ENCODE peak calls at places on chromosomes 16 and 17, in nine cellular contexts. One of them, this sample, is unnamed.

GRCh38 chr16:84730406-84731106 is 30.8 kb downstream of the USP10 start:
- DNase-seq in A549: peak
- DNase-seq in progenitor cell of endocrine pancreas: no peak
- DNase-seq in BE2C: peak
- DNase-seq in AG09319: peak
- DNase-seq in fibroblast of villous mesenchyme: peak
- DNase-seq in CD8-positive, alpha-beta T cell: no peak
- DNase-seq in tibial artery: peak
- DNase-seq in lower leg skin: no peak
- DNase-seq in this sample: no peak

GRCh38 chr17:64773836-64774761 is 112.0 kb upstream of the SMURF2 start:
- DNase-seq in A549: peak
- DNase-seq in progenitor cell of endocrine pancreas: peak
- DNase-seq in BE2C: peak
- DNase-seq in AG09319: peak
- DNase-seq in fibroblast of villous mesenchyme: peak
- DNase-seq in CD8-positive, alpha-beta T cell: no peak
- DNase-seq in tibial artery: peak
- DNase-seq in lower leg skin: peak
- DNase-seq in this sample: no peak

GRCh38 chr16:57576429-57576870 is 34.0 kb downstream of the ADGRG5 start:
- DNase-seq in A549: peak
- DNase-seq in progenitor cell of endocrine pancreas: peak
- DNase-seq in BE2C: peak
- DNase-seq in AG09319: no peak
- DNase-seq in fibroblast of villous mesenchyme: peak
- DNase-seq in CD8-positive, alpha-beta T cell: peak
- DNase-seq in tibial artery: peak
- DNase-seq in lower leg skin: peak
- DNase-seq in this sample: peak

GRCh38 chr17:63222655-63223054 is 223.5 kb downstream of the CYB561 start:
- DNase-seq in A549: peak
- DNase-seq in progenitor cell of endocrine pancreas: no peak
- DNase-seq in BE2C: peak
- DNase-seq in AG09319: no peak
- DNase-seq in fibroblast of villous mesenchyme: peak
- DNase-seq in CD8-positive, alpha-beta T cell: no peak
- DNase-seq in tibial artery: no peak
- DNase-seq in lower leg skin: no peak
- DNase-seq in this sample: no peak

GRCh38 chr17:57295526-57296023 is 39.3 kb downstream of the MSI2 start:
- DNase-seq in A549: peak
- DNase-seq in progenitor cell of endocrine pancreas: no peak
- DNase-seq in BE2C: no peak
- DNase-seq in AG09319: no peak
- DNase-seq in fibroblast of villous mesenchyme: peak
- DNase-seq in CD8-positive, alpha-beta T cell: no peak
- DNase-seq in tibial artery: no peak
- DNase-seq in lower leg skin: no peak
- DNase-seq in this sample: no peak

GRCh38 chr17:43940630-43941029 is 1.6 kb downstream of the PPY start:
- DNase-seq in A549: peak
- DNase-seq in progenitor cell of endocrine pancreas: peak
- DNase-seq in BE2C: peak
- DNase-seq in AG09319: no peak
- DNase-seq in fibroblast of villous mesenchyme: peak
- DNase-seq in CD8-positive, alpha-beta T cell: no peak
- DNase-seq in tibial artery: no peak
- DNase-seq in lower leg skin: no peak
- DNase-seq in this sample: no peak

GRCh38 chr17:69602969-69603368 is 188.5 kb downstream of the MAP2K6 start:
- DNase-seq in A549: no peak
- DNase-seq in progenitor cell of endocrine pancreas: no peak
- DNase-seq in BE2C: no peak
- DNase-seq in AG09319: no peak
- DNase-seq in fibroblast of villous mesenchyme: no peak
- DNase-seq in CD8-positive, alpha-beta T cell: no peak
- DNase-seq in tibial artery: no peak
- DNase-seq in lower leg skin: no peak
- DNase-seq in this sample: no peak

GRCh38 chr17:42389135-42389417 is 834 bp upstream of the STAT3 start:
- DNase-seq in A549: no peak
- DNase-seq in progenitor cell of endocrine pancreas: no peak
- DNase-seq in BE2C: no peak
- DNase-seq in AG09319: no peak
- DNase-seq in fibroblast of villous mesenchyme: no peak
- DNase-seq in CD8-positive, alpha-beta T cell: no peak
- DNase-seq in tibial artery: no peak
- DNase-seq in lower leg skin: no peak
- DNase-seq in this sample: no peak

GRCh38 chr16:29845656-29846055 is 17.4 kb downstream of the CDIPT start:
- DNase-seq in A549: no peak
- DNase-seq in progenitor cell of endocrine pancreas: no peak
- DNase-seq in BE2C: no peak
- DNase-seq in AG09319: no peak
- DNase-seq in fibroblast of villous mesenchyme: no peak
- DNase-seq in CD8-positive, alpha-beta T cell: no peak
- DNase-seq in tibial artery: no peak
- DNase-seq in lower leg skin: no peak
- DNase-seq in this sample: no peak

GRCh38 chr16:2584742-2585650 is 47.2 kb downstream of the PDPK1 start:
- DNase-seq in A549: no peak
- DNase-seq in progenitor cell of endocrine pancreas: no peak
- DNase-seq in BE2C: no peak
- DNase-seq in AG09319: no peak
- DNase-seq in fibroblast of villous mesenchyme: no peak
- DNase-seq in CD8-positive, alpha-beta T cell: no peak
- DNase-seq in tibial artery: peak
- DNase-seq in lower leg skin: peak
- DNase-seq in this sample: no peak

GRCh38 chr16:46789499-46790414 is 41.2 kb downstream of the C16orf87 start:
- DNase-seq in A549: peak
- DNase-seq in progenitor cell of endocrine pancreas: peak
- DNase-seq in BE2C: peak
- DNase-seq in AG09319: no peak
- DNase-seq in fibroblast of villous mesenchyme: peak
- DNase-seq in CD8-positive, alpha-beta T cell: peak
- DNase-seq in tibial artery: peak
- DNase-seq in lower leg skin: peak
- DNase-seq in this sample: peak

GRCh38 chr17:55617441-55617840 is 105.2 kb downstream of the TMEM100 start:
- DNase-seq in A549: no peak
- DNase-seq in progenitor cell of endocrine pancreas: no peak
- DNase-seq in BE2C: no peak
- DNase-seq in AG09319: no peak
- DNase-seq in fibroblast of villous mesenchyme: no peak
- DNase-seq in CD8-positive, alpha-beta T cell: no peak
- DNase-seq in tibial artery: no peak
- DNase-seq in lower leg skin: no peak
- DNase-seq in this sample: no peak

GRCh38 chr17:55624789-55625433 is 97.8 kb downstream of the TMEM100 start:
- DNase-seq in A549: no peak
- DNase-seq in progenitor cell of endocrine pancreas: no peak
- DNase-seq in BE2C: no peak
- DNase-seq in AG09319: no peak
- DNase-seq in fibroblast of villous mesenchyme: no peak
- DNase-seq in CD8-positive, alpha-beta T cell: no peak
- DNase-seq in tibial artery: no peak
- DNase-seq in lower leg skin: no peak
- DNase-seq in this sample: no peak

GRCh38 chr17:55620023-55620422 is 102.6 kb downstream of the TMEM100 start:
- DNase-seq in A549: no peak
- DNase-seq in progenitor cell of endocrine pancreas: no peak
- DNase-seq in BE2C: no peak
- DNase-seq in AG09319: no peak
- DNase-seq in fibroblast of villous mesenchyme: no peak
- DNase-seq in CD8-positive, alpha-beta T cell: no peak
- DNase-seq in tibial artery: no peak
- DNase-seq in lower leg skin: no peak
- DNase-seq in this sample: no peak

GRCh38 chr17:55622547-55622946 is 100.1 kb downstream of the TMEM100 start:
- DNase-seq in A549: no peak
- DNase-seq in progenitor cell of endocrine pancreas: no peak
- DNase-seq in BE2C: no peak
- DNase-seq in AG09319: no peak
- DNase-seq in fibroblast of villous mesenchyme: no peak
- DNase-seq in CD8-positive, alpha-beta T cell: no peak
- DNase-seq in tibial artery: no peak
- DNase-seq in lower leg skin: no peak
- DNase-seq in this sample: no peak

GRCh38 chr17:55620945-55621344 is 101.7 kb downstream of the TMEM100 start:
- DNase-seq in A549: no peak
- DNase-seq in progenitor cell of endocrine pancreas: no peak
- DNase-seq in BE2C: no peak
- DNase-seq in AG09319: no peak
- DNase-seq in fibroblast of villous mesenchyme: no peak
- DNase-seq in CD8-positive, alpha-beta T cell: no peak
- DNase-seq in tibial artery: no peak
- DNase-seq in lower leg skin: no peak
- DNase-seq in this sample: no peak
- TF ChIP-seq CTCF in A549: no peak
- TF ChIP-seq CTCF in progenitor cell of endocrine pancreas: no peak
- TF ChIP-seq CTCF in BE2C: no peak
- TF ChIP-seq CTCF in AG09319: no peak
- TF ChIP-seq CTCF in fibroblast of villous mesenchyme: no peak
- TF ChIP-seq CTCF in CD8-positive, alpha-beta T cell: no peak
- TF ChIP-seq CTCF in tibial artery: no peak
- TF ChIP-seq CTCF in lower leg skin: no peak
- TF ChIP-seq CTCF in this sample: no peak

GRCh38 chr17:7239091-7240027 is at the start of gene PHF23:
- DNase-seq in A549: peak
- DNase-seq in progenitor cell of endocrine pancreas: peak
- DNase-seq in BE2C: peak
- DNase-seq in AG09319: peak
- DNase-seq in fibroblast of villous mesenchyme: peak
- DNase-seq in CD8-positive, alpha-beta T cell: peak
- DNase-seq in tibial artery: peak
- DNase-seq in lower leg skin: peak
- DNase-seq in this sample: peak
- TF ChIP-seq CTCF in A549: no peak
- TF ChIP-seq CTCF in progenitor cell of endocrine pancreas: no peak
- TF ChIP-seq CTCF in BE2C: no peak
- TF ChIP-seq CTCF in AG09319: no peak
- TF ChIP-seq CTCF in fibroblast of villous mesenchyme: peak
- TF ChIP-seq CTCF in CD8-positive, alpha-beta T cell: no peak
- TF ChIP-seq CTCF in tibial artery: peak
- TF ChIP-seq CTCF in lower leg skin: no peak
- TF ChIP-seq CTCF in this sample: no peak

GRCh38 chr16:27698746-27699145 is 148.8 kb downstream of the KATNIP start:
- DNase-seq in A549: no peak
- DNase-seq in progenitor cell of endocrine pancreas: no peak
- DNase-seq in BE2C: no peak
- DNase-seq in AG09319: no peak
- DNase-seq in fibroblast of villous mesenchyme: no peak
- DNase-seq in CD8-positive, alpha-beta T cell: no peak
- DNase-seq in tibial artery: peak
- DNase-seq in lower leg skin: peak
- DNase-seq in this sample: no peak
- TF ChIP-seq CTCF in A549: no peak
- TF ChIP-seq CTCF in progenitor cell of endocrine pancreas: no peak
- TF ChIP-seq CTCF in BE2C: no peak
- TF ChIP-seq CTCF in AG09319: no peak
- TF ChIP-seq CTCF in fibroblast of villous mesenchyme: no peak
- TF ChIP-seq CTCF in CD8-positive, alpha-beta T cell: no peak
- TF ChIP-seq CTCF in tibial artery: no peak
- TF ChIP-seq CTCF in lower leg skin: no peak
- TF ChIP-seq CTCF in this sample: no peak

DNA sequence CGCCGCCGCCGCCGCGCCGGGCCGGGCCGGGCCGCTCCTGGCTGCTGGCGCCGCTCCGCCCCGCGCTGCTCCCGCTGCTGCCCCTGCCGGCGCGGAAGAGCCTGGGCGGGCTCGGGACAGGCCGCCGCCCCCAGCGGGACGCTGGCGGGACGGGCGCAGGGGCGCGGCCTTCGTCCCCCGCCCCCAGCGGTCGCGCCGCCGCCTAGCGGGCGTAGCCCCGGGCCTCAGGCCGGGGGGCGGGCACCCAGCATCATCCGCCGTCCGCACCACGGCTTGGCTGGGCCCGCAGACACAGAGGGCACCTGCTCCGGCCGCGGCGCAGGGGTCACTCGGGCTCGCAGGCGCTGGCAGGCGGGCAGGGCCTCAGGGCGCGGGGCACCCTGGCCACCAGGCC is at the start of gene AMFR:
- DNase-seq in A549: peak
- DNase-seq in progenitor cell of endocrine pancreas: peak
- DNase-seq in BE2C: peak
- DNase-seq in AG09319: peak
- DNase-seq in fibroblast of villous mesenchyme: peak
- DNase-seq in CD8-positive, alpha-beta T cell: peak
- DNase-seq in tibial artery: peak
- DNase-seq in lower leg skin: no peak
- DNase-seq in this sample: no peak
- TF ChIP-seq CTCF in A549: peak
- TF ChIP-seq CTCF in progenitor cell of endocrine pancreas: peak
- TF ChIP-seq CTCF in BE2C: peak
- TF ChIP-seq CTCF in AG09319: peak
- TF ChIP-seq CTCF in fibroblast of villous mesenchyme: peak
- TF ChIP-seq CTCF in CD8-positive, alpha-beta T cell: peak
- TF ChIP-seq CTCF in tibial artery: peak
- TF ChIP-seq CTCF in lower leg skin: no peak
- TF ChIP-seq CTCF in this sample: peak

DNA sequence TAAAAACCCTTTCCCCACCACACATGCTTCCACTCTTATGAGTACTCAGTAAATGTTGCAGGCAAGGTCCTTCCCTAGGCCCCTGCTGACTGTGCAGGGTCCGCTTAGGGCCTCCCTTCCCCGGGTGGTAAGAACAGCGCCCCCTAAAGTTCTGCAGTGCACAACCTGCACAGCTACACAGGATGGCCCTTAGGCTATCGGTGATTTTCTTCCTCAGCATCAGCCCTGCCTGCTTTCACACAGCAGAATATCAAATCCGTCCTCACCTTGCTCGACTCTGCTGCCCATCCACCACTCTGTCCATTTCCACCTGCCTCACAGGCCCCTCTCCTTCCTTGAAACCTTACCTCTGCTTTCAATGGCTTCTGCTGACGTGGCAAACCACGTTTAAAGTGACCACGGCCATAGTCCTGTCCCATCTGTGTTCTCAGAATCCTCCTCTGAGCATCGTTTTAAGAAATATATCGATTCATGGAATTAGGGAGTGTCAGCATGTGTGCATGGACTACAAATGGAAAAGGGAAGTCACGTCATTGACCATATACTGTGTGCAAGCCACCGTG is 51.4 kb upstream of the TMEM132E start:
- DNase-seq in A549: peak
- DNase-seq in progenitor cell of endocrine pancreas: no peak
- DNase-seq in BE2C: peak
- DNase-seq in AG09319: no peak
- DNase-seq in fibroblast of villous mesenchyme: no peak
- DNase-seq in CD8-positive, alpha-beta T cell: no peak
- DNase-seq in tibial artery: no peak
- DNase-seq in lower leg skin: no peak
- DNase-seq in this sample: no peak
- TF ChIP-seq CTCF in A549: no peak
- TF ChIP-seq CTCF in progenitor cell of endocrine pancreas: peak
- TF ChIP-seq CTCF in BE2C: peak
- TF ChIP-seq CTCF in AG09319: no peak
- TF ChIP-seq CTCF in fibroblast of villous mesenchyme: no peak
- TF ChIP-seq CTCF in CD8-positive, alpha-beta T cell: no peak
- TF ChIP-seq CTCF in tibial artery: no peak
- TF ChIP-seq CTCF in lower leg skin: no peak
- TF ChIP-seq CTCF in this sample: no peak

GRCh38 chr16:23072769-23073549 is 76.3 kb downstream of the USP31 start:
- DNase-seq in A549: peak
- DNase-seq in progenitor cell of endocrine pancreas: no peak
- DNase-seq in BE2C: no peak
- DNase-seq in AG09319: no peak
- DNase-seq in fibroblast of villous mesenchyme: no peak
- DNase-seq in CD8-positive, alpha-beta T cell: no peak
- DNase-seq in tibial artery: no peak
- DNase-seq in lower leg skin: no peak
- DNase-seq in this sample: no peak
- TF ChIP-seq CTCF in A549: peak
- TF ChIP-seq CTCF in progenitor cell of endocrine pancreas: no peak
- TF ChIP-seq CTCF in BE2C: peak
- TF ChIP-seq CTCF in AG09319: no peak
- TF ChIP-seq CTCF in fibroblast of villous mesenchyme: peak
- TF ChIP-seq CTCF in CD8-positive, alpha-beta T cell: no peak
- TF ChIP-seq CTCF in tibial artery: no peak
- TF ChIP-seq CTCF in lower leg skin: no peak
- TF ChIP-seq CTCF in this sample: no peak

This sample was measured in omental fat pad.